ENCODE peak calls at places on chromosomes 11 and 22, in four cellular contexts. T is stomach, L is spleen, V is GM12892. P is an unnamed sample.

GRCh38 chr22:36331306-36331911 is 56.4 kb downstream of the MYH9 start:
- DNase-seq in T (peak), L (peak), V (peak), P (peak)

GRCh38 chr11:95789506-95790122 is at the start of gene FAM76B:
- DNase-seq in T (peak), L (peak), V (peak), P (peak)

GRCh38 chr22:27990879-27991278 is 71.8 kb upstream of the PITPNB start:
- DNase-seq in T (peak), L (no peak), V (no peak), P (no peak)

GRCh38 chr22:22032906-22033802 is 50.6 kb upstream of the TOP3B start:
- DNase-seq in T (no peak), L (no peak), V (no peak), P (no peak)

GRCh38 chr11:63907808-63908530 is 9.0 kb downstream of the RCOR2 start:
- DNase-seq in T (no peak), L (no peak), V (no peak), P (no peak)

GRCh38 chr22:35553341-35553740 is 12.7 kb downstream of the RASD2 start:
- DNase-seq in T (no peak), L (no peak), V (no peak), P (no peak)

GRCh38 chr11:102410382-102410784 is 42.2 kb downstream of the TMEM123 start:
- DNase-seq in T (no peak), L (no peak), V (no peak), P (no peak)

GRCh38 chr11:73787051-73787642 is 527 bp upstream of the MRPL48 start:
- DNase-seq in T (no peak), L (no peak), V (no peak), P (no peak)

GRCh38 chr11:38446336-38446735 is 1848.3 kb upstream of the RAG2 start:
- DNase-seq in T (no peak), L (no peak), V (no peak), P (no peak)

GRCh38 chr11:66015094-66015881 is 3.5 kb downstream of the CST6 start:
- DNase-seq in T (no peak), L (no peak), V (no peak), P (no peak)

DNA sequence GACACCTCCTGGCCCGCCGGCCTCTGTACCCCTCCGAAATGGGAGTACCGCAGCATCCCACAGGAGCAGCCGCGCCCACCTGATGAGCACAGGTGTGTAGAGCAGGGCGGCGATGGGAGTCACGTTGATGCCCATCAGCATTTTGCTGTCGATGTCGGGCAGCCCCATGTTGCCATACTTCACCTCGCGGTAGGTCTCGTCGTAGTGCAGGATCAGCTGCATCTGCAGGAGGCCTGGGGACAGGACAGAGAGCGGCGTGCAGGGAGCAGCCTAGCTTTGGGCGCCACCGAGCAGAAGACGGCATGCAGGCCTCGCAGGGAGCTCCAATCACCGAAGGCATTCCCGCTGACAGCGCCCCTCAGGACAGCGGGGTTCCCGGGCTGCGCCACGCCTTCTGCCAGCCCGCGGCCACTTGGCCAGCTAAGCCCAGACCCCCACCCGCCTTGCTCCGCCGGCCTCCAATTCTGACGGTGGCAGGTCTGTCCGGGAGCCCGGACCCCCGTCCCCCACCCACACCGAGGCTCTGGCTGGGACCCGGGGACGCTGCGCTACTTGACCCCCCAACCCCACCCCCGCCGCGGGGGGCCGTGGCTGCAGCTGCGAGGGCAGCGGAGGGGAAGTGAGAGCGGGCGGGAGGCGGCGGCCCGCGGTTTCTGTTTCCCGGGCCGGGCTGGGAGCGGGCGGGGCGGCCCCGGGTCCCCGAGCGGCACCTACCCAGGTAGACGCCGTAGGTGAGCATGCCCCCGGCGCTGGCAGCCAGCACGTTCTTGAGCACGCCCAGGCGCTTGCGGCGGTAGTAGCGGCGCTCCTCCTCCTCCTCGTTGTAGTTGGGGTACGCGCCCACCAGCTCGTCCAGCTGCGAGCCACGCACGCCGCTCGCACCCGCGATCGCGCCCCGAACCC is 703 bp downstream of the UNC93B1 start:
- DNase-seq in T (peak), L (peak), V (peak), P (peak)
- TF ChIP-seq POLR2A in T (no peak), L (no peak), V (peak), P (no peak)

GRCh38 chr11:762421-763072 is 14.7 kb downstream of the GATD1 start:
- DNase-seq in T (peak), L (peak), V (peak), P (no peak)
- TF ChIP-seq POLR2A in T (no peak), L (no peak), V (no peak), P (no peak)

DNA sequence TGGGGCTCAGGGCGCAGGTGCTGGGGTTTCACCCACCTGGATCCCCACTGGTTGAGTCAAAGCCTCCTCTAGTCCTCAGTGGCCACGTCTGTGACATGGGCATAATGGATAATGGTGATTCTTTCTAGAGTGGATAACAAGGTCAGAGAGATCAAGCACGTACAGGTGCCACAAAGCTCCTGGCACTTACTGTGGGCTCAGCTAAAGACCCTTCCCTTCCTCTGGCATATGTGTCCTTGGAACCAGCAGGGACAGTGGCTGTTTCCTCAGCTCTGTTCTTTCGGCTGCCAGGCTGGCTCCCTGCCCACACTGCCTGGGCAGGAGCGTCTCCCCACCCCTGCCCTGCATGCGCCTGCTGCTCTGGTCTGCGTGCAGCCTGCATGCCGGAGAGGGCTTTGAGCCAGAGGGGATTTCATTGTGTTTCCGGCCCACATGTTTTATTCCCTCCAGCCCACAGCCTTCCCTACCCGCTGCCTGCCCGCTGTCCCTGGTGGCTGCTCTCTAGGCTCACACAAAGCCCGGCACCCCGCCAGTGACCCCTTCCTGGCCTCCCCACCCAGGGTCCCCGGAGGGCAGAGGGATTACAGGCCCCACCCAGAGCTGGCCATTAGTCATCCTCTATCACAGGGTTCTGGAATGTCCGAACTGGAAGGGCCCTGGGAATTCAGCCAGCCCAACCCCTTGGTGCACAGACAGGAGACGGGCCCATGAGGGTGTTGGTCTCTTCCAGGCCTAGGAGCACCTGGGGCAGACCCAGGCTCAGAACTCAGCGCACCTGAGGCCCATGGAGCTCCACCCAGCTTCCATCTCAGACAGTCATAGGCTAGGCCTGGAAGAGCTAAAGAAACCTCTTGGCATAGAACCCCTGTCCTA is 55.3 kb upstream of the GCAT start:
- DNase-seq in T (peak), L (peak), V (no peak), P (peak)
- TF ChIP-seq POLR2A in T (no peak), L (no peak), V (no peak), P (no peak)

GRCh38 chr22:23200896-23201295 is 20.6 kb downstream of the BCR start:
- DNase-seq in T (peak), L (peak), V (no peak), P (no peak)
- TF ChIP-seq POLR2A in T (no peak), L (no peak), V (no peak), P (no peak)

DNA sequence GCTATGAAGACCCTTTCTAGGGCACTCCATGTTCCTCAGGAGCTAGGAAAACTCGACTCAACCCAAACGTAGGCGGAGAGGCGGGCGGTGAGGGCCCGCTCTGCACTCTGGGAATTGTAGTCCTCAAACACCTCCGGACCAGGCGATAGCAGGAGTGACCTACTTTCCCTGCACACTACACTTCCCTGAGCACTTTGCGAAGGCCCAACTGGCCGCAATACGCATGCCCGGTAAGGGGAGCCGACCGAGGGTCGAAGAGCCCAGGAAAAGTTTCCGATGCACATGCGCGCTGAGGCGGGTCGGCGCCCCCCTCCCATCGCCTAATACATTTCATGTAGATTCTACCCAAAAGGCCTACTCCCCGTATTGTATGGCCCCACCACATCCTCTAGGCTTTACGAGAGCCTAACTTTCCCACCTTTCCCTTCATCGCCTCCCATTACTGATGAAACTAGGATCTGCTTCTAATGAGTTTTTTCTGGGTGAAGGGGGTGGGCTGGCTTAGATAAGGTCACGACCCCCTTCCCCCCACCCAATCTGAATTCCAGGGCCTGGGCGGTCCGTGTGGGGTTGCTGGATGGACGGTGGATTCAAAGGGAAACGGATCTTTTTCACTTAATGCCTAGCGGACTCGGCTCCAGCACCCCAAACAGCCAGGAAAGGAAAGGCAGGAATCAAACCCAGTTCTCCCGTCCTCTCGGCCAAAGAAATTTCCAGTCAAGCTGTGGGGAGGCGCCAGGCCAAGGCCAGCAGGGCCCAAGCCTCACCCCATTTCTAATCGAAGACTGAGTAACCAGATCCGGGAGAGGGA is 2.0 kb downstream of the TOB2 start:
- DNase-seq in T (peak), L (peak), V (peak), P (peak)
- TF ChIP-seq POLR2A in T (no peak), L (no peak), V (no peak), P (no peak)

GRCh38 chr22:43142881-43143562 is at the start of gene MCAT:
- DNase-seq in T (peak), L (peak), V (peak), P (peak)
- TF ChIP-seq POLR2A in T (no peak), L (no peak), V (peak), P (no peak)

DNA sequence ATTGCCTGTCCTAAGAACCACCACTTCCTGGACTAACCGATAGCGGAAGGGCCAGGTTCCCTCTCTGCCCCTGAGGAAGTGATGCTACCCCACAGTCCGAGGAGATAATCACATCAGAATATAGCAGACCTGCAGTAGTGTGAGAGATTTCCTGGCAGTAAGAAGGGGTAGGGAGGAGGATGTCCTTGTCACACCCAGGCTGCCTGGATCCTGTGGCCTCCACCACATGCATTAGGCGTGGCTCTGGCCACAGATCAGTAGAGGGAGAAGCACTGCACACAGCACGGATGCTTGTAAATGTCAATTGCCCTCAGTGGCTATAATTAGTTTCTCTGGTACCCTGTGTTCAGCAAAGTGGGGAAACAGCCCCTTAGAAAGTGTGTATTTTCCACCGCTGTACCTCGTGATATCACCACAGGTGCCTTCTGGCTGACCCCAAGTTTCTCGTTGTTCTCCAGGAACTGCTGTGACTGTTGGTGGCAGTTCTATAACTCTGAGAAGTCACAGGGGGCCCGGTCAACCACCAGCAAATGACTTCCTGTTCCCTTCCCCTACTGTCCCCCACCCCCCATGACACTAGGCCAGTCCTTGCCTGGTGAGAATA is 61.8 kb downstream of the UBASH3B start:
- DNase-seq in T (peak), L (peak), V (peak), P (peak)
- TF ChIP-seq POLR2A in T (no peak), L (no peak), V (no peak), P (no peak)